ENCODE peak calls at places on chromosomes 5 and 9, in five cellular contexts. N is psoas muscle, S is GM12878, G is upper lobe of right lung, X is dorsolateral prefrontal cortex. O is an unnamed sample.

GRCh38 chr9:2559212-2560152 is 62.1 kb upstream of the VLDLR start:
- DNase-seq in N (peak; percentile 71), G (no peak), S (no peak), X (no peak), O (peak; percentile 19)

GRCh38 chr5:172929371-172929838 is 29.8 kb upstream of the RPL26L1 start:
- DNase-seq in G (no peak), N (no peak), X (no peak), S (no peak), O (no peak)

GRCh38 chr9:13718086-13718485 is 438.6 kb upstream of the MPDZ start:
- DNase-seq in N (no peak), G (no peak), X (no peak), S (no peak), O (no peak)

GRCh38 chr5:100827481-100827889 is 75.6 kb downstream of the ST8SIA4 start:
- DNase-seq in S (no peak), X (no peak), G (no peak), N (no peak), O (no peak)

GRCh38 chr5:78204241-78204640 is 90.3 kb downstream of the AP3B1 start:
- DNase-seq in N (no peak), X (no peak), G (no peak), S (no peak), O (no peak)

GRCh38 chr5:31776976-31777651 is 138.2 kb downstream of the PDZD2 start:
- DNase-seq in G (no peak), X (no peak), S (no peak), N (no peak), O (no peak)

GRCh38 chr5:175642998-175643397 is 14.9 kb upstream of the HRH2 start:
- DNase-seq in X (no peak), N (no peak), S (no peak), G (no peak), O (no peak)

GRCh38 chr9:86687788-86688187 is 259.5 kb downstream of the GAS1 start:
- DNase-seq in N (no peak), S (no peak), G (no peak), X (no peak), O (no peak)

GRCh38 chr5:74624501-74624900 is 16.0 kb downstream of the ENC1 start:
- DNase-seq in G (no peak), S (no peak), X (no peak), N (no peak), O (no peak)

GRCh38 chr5:79689541-79690466 is at the start of gene CMYA5:
- DNase-seq in S (no peak), X (no peak), G (peak; percentile 71), N (peak; percentile 84), O (no peak)

GRCh38 chr9:35907732-35908483 is 1.4 kb upstream of the SPAAR start:
- DNase-seq in N (peak; percentile 76), S (no peak), X (no peak), G (peak; percentile 79), O (peak; percentile 82)

GRCh38 chr5:150234606-150235547 is 45.0 kb downstream of the SLC6A7 start:
- DNase-seq in N (no peak), X (no peak), G (no peak), S (no peak), O (no peak)

GRCh38 chr5:41268894-41269293 is 55.6 kb upstream of the C6 start:
- DNase-seq in N (no peak), S (no peak), X (no peak), G (no peak), O (no peak)

GRCh38 chr9:109497193-109498165 is 628 bp downstream of the PTPN3 start:
- DNase-seq in G (no peak), S (no peak), N (peak; percentile 19), X (no peak), O (no peak)

GRCh38 chr9:14652729-14653377 is 40.4 kb downstream of the ZDHHC21 start:
- DNase-seq in G (no peak), N (no peak), S (no peak), X (no peak), O (no peak)

GRCh38 chr9:136690104-136690840 is 3.0 kb upstream of the AGPAT2 start:
- DNase-seq in G (peak; percentile 74), N (peak; percentile 77), X (no peak), S (no peak), O (no peak)

GRCh38 chr9:27599102-27599501 is 25.8 kb upstream of the C9orf72 start:
- DNase-seq in X (no peak), N (no peak), S (no peak), G (no peak), O (no peak)

GRCh38 chr9:71326360-71326759 is 204.9 kb upstream of the TRPM3 start:
- DNase-seq in X (no peak), S (no peak), G (no peak), N (no peak), O (no peak)

GRCh38 chr5:94174748-94175411 is 433.5 kb upstream of the POU5F2 start:
- DNase-seq in S (no peak), G (no peak), N (no peak), X (no peak), O (no peak)

GRCh38 chr5:74596930-74597329 is 43.6 kb downstream of the ENC1 start:
- DNase-seq in X (no peak), G (no peak), S (no peak), N (no peak), O (no peak)

GRCh38 chr9:35858428-35858827 is 11.8 kb downstream of the OR13J1 start:
- DNase-seq in N (no peak), G (no peak), X (no peak), S (no peak), O (no peak)

GRCh38 chr5:124868661-124869060 is 122.2 kb upstream of the ZNF608 start:
- DNase-seq in N (no peak), X (no peak), G (no peak), S (no peak), O (no peak)

GRCh38 chr9:104748359-104749031 is 1.0 kb downstream of the NIPSNAP3A start:
- DNase-seq in G (no peak), N (no peak), S (no peak), X (no peak), O (no peak)

GRCh38 chr9:75490326-75490725 is 400.1 kb upstream of the PCSK5 start:
- DNase-seq in S (no peak), G (no peak), N (no peak), X (no peak), O (peak; percentile 62)

GRCh38 chr9:98099898-98100297 is 19.1 kb downstream of the TRIM14 start:
- DNase-seq in S (no peak), G (no peak), X (no peak), N (no peak), O (no peak)

GRCh38 chr9:132556226-132556625 is 26.2 kb upstream of the BARHL1 start:
- DNase-seq in S (no peak), N (no peak), X (no peak), G (no peak), O (no peak)

GRCh38 chr5:139982157-139982974 is 60.7 kb downstream of the NRG2 start:
- DNase-seq in N (no peak), G (no peak), X (no peak), S (no peak), O (no peak)

GRCh38 chr9:14608521-14608920 is 84.7 kb downstream of the ZDHHC21 start:
- DNase-seq in X (no peak), N (no peak), G (no peak), S (no peak), O (no peak)

GRCh38 chr9:89529243-89530030 is 31.5 kb upstream of the SEMA4D start:
- DNase-seq in S (no peak), G (no peak), N (no peak), X (no peak), O (no peak)

GRCh38 chr9:93155716-93156474 is 21.8 kb upstream of the NINJ1 start:
- DNase-seq in X (peak; percentile 84), S (no peak), G (no peak), N (no peak), O (no peak)

GRCh38 chr9:93161801-93162635 is 21.9 kb upstream of the WNK2 start:
- DNase-seq in X (peak; percentile 43), N (no peak), S (no peak), G (no peak), O (no peak)

GRCh38 chr9:93156475-93157008 is 22.5 kb upstream of the NINJ1 start:
- DNase-seq in G (no peak), X (no peak), S (peak; percentile 48), N (no peak), O (no peak)

GRCh38 chr9:93164085-93164484 is 19.9 kb upstream of the WNK2 start:
- DNase-seq in X (no peak), S (no peak), N (no peak), G (no peak), O (no peak)

DNA sequence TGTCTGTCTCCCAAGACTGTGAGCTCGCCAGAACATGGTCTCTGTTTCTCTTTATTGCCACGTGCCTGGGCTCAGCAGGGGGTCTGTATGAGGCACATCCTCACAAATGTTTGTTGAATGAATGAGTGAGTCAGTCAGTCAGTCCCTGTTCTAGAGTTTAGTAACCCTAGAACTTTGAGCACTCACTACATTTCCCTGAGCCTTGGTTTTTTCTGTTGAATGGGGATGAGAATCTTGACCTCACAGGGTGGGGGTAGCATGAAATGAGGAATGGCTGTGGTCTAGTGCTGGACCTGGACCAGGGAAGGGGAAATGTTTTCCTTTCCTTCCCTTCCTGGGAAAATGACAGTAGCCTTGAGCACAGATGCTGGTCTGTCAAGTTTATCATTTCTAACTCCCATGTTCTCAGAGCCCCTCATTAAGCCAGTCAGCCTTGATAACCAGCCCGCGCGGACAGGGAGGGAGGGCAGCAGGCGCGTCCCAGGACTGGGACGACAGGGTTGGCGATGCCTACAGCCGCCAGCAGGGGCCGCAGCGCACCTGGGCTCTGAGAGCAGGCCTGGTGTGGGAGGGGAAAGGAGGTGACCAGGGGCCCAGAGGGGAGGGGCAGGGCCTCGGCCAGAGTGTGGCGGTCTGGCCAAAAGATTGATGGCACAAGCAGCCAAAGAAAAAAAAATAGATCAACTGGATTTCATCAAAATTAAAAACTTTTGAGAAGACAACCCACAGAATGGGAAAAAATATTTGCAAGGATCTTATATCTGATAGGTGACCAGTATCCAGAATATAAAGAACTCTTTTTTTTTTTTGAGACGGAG is 24.1 kb upstream of the WNK2 start:
- DNase-seq in G (peak; percentile 93), S (no peak), N (peak; percentile 82), X (peak; percentile 82), O (peak; percentile 78)
- H3K4me3 ChIP-seq in G (no peak overlapping the region), S (no peak overlapping the region), N (peak overlapping the region; percentile 41), X (no peak overlapping the region), O (no peak overlapping the region)

GRCh38 chr9:135371535-135371934 is 108.0 kb upstream of the PPP1R26 start:
- DNase-seq in X (no peak), N (no peak), G (no peak), S (no peak), O (no peak)

GRCh38 chr9:135372501-135373008 is 107.0 kb upstream of the PPP1R26 start:
- DNase-seq in G (no peak), S (no peak), N (no peak), X (no peak), O (no peak)

GRCh38 chr9:135372036-135372435 is 107.5 kb upstream of the PPP1R26 start:
- DNase-seq in G (no peak), N (no peak), S (no peak), X (no peak), O (no peak)

GRCh38 chr9:135370411-135371375 is 108.9 kb upstream of the PPP1R26 start:
- DNase-seq in N (no peak), X (peak; percentile 77), S (no peak), G (no peak), O (no peak)

GRCh38 chr9:135369401-135369800 is 110.2 kb upstream of the PPP1R26 start:
- DNase-seq in S (no peak), G (no peak), N (no peak), X (no peak), O (no peak)
- H3K27me3 ChIP-seq in S (no peaks in the 10 kb centered on the region), G (no peaks in the 10 kb centered on the region), N (no peaks in the 10 kb centered on the region), X (no peaks in the 10 kb centered on the region), O (peaks cover 13% of the 10 kb centered on the region)

GRCh38 chr5:17436345-17436744 is 61.7 kb upstream of the TAF11L2 start:
- DNase-seq in G (no peak), S (no peak), X (no peak), N (no peak), O (no peak)
- H3K4me3 ChIP-seq in G (peak overlapping the region; percentile 6), S (peak overlapping the region; percentile 20), X (no peak overlapping the region), N (peak overlapping the region; percentile 31), O (peak overlapping the region; percentile 0)

GRCh38 chr5:169534311-169534880 is 49.2 kb upstream of the SPDL1 start:
- DNase-seq in G (no peak), N (no peak), S (no peak), X (no peak), O (no peak)
- H3K27me3 ChIP-seq in G (no peaks in the 10 kb centered on the region), N (no peaks in the 10 kb centered on the region), S (no peaks in the 10 kb centered on the region), X (no peaks in the 10 kb centered on the region), O (no peaks in the 10 kb centered on the region)